ENCODE peak calls at places on chromosomes 6 and 20, in eight cellular contexts. R, Y, Q, X, M, A, S and G are unnamed samples.

GRCh38 chr6:26216886-26217713 is 129.9 kb downstream of the HFE start:
- DNase-seq in M (peak; percentile 84), Y (peak; percentile 93), A (peak; percentile 85), S (peak; percentile 90), R (peak; percentile 94), X (no peak), Q (peak; percentile 87), G (peak; percentile 86)

GRCh38 chr6:123803456-123803861 is 206 bp upstream of the NKAIN2 start:
- DNase-seq in A (peak; percentile 42), R (no peak), X (no peak), Y (no peak), M (no peak), S (no peak), Q (no peak), G (no peak)

GRCh38 chr6:96836579-96837137 is 619 bp downstream of the GPR63 start:
- DNase-seq in X (no peak), M (no peak), Q (no peak), S (no peak), Y (peak; percentile 16), A (no peak), R (no peak), G (peak; percentile 29)

GRCh38 chr6:28948782-28949486 is 25.1 kb upstream of the TRIM27 start:
- DNase-seq in Q (no peak), S (no peak), A (no peak), Y (no peak), M (no peak), X (no peak), R (no peak), G (no peak)

GRCh38 chr6:87393026-87393622 is 14.6 kb upstream of the CFAP206 start:
- DNase-seq in Q (peak; percentile 40), A (no peak), M (peak; percentile 46), Y (peak; percentile 85), X (no peak), S (no peak), R (no peak), G (peak; percentile 76)

GRCh38 chr20:48758206-48758820 is 69.5 kb downstream of the PREX1 start:
- DNase-seq in M (no peak), X (no peak), R (no peak), Y (peak; percentile 51), A (no peak), Q (no peak), S (peak; percentile 33), G (no peak)

GRCh38 chr20:37277253-37277593 is 12.2 kb upstream of the MANBAL start:
- DNase-seq in S (no peak), M (no peak), A (no peak), X (no peak), Y (no peak), Q (no peak), R (no peak), G (no peak)

GRCh38 chr6:153625089-153625488 is 414.0 kb upstream of the OPRM1 start:
- DNase-seq in X (no peak), Q (no peak), Y (peak; percentile 30), A (no peak), S (no peak), M (peak; percentile 0), R (peak; percentile 57), G (no peak)

GRCh38 chr6:109255946-109256628 is 126.2 kb downstream of the CD164 start:
- DNase-seq in Q (no peak), S (no peak), Y (peak; percentile 12), X (no peak), A (no peak), M (no peak), R (no peak), G (no peak)

GRCh38 chr20:14295238-14295637 is 42.2 kb downstream of the FLRT3 start:
- DNase-seq in M (no peak), Y (no peak), X (no peak), S (no peak), R (no peak), Q (no peak), A (no peak), G (no peak)

GRCh38 chr6:51118754-51119153 is 300.1 kb downstream of the TFAP2B start:
- DNase-seq in R (no peak), M (no peak), A (no peak), S (no peak), Q (no peak), Y (no peak), X (no peak), G (no peak)

GRCh38 chr6:110547266-110547964 is 71.0 kb upstream of the SLC22A16 start:
- DNase-seq in X (no peak), R (no peak), Q (peak; percentile 68), Y (peak; percentile 39), S (no peak), A (no peak), M (peak; percentile 69), G (peak; percentile 61)

GRCh38 chr20:36141310-36141709 is 13.2 kb upstream of the EPB41L1 start:
- DNase-seq in S (no peak), R (peak; percentile 50), X (no peak), Q (no peak), M (no peak), Y (no peak), A (no peak), G (no peak)
- TF ChIP-seq CTCF in S (no peak), R (peak; percentile 41), X (no peak), Q (no peak), M (no peak), Y (peak; percentile 14), A (no peak), G (no peak)

DNA sequence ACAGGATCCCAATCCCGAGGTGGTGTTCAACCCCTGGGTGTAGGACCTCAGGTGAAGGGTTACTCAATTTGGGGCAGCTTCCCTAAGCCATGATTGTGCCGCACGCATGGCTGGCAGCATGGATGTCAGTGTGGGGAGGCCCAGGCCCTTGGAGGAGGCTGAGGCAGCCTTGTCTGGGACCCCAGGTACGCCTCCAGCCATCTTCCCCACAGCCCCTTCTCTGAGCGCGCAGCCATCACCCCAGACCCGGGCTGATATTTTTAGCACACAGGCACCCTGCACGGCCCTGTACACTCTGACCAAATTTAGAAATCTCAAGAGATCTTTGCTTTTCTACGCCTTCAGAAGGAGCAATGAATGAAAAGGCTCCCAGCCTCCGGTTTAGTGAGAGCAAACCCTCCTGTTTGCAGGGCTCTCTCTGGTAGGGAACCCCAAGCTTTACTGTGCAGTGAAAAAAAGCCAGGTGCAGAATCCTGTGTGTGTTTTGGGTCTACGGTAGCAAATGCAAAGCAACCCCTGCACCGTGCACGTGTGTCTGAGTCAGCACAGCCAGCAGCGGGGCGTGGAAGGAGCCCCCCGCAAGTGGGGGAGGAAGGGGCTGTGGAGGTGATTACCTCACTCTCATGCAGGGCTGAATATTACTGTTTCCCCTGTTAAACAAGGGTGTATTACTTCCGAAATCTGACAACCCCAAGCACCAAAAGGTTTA is 44.3 kb downstream of the CTCFL start:
- DNase-seq in Q (no peak), A (no peak), R (peak; percentile 34), X (no peak), M (no peak), S (no peak), Y (no peak), G (no peak)
- H3K4me3 ChIP-seq in Q (no peak overlapping the region), A (no peak overlapping the region), R (no peak overlapping the region), X (no peak overlapping the region), M (no peak overlapping the region), S (no peak overlapping the region), Y (no peak overlapping the region), G (no peak overlapping the region)

GRCh38 chr6:161414800-161415199 is 140.9 kb upstream of the AGPAT4 start:
- DNase-seq in R (no peak), X (no peak), Q (no peak), M (no peak), A (no peak), S (no peak), Y (no peak), G (no peak)

GRCh38 chr6:161415302-161415855 is 141.5 kb upstream of the AGPAT4 start:
- DNase-seq in A (no peak), X (no peak), Y (peak; percentile 58), M (no peak), S (no peak), R (peak; percentile 78), Q (no peak), G (no peak)

GRCh38 chr6:161414180-161414579 is 140.3 kb upstream of the AGPAT4 start:
- DNase-seq in Y (no peak), Q (no peak), S (no peak), A (peak; percentile 62), X (no peak), M (no peak), R (no peak), G (no peak)

GRCh38 chr6:161418458-161418945 is 144.6 kb upstream of the AGPAT4 start:
- DNase-seq in Q (peak; percentile 60), S (peak; percentile 12), A (no peak), X (peak; percentile 76), Y (peak; percentile 97), R (peak; percentile 66), M (peak; percentile 79), G (peak; percentile 82)

GRCh38 chr6:161417712-161418457 is 144.0 kb upstream of the AGPAT4 start:
- DNase-seq in A (peak; percentile 69), M (peak; percentile 96), Q (no peak), R (peak; percentile 75), Y (peak; percentile 99), X (peak; percentile 76), S (no peak), G (no peak)
- TF ChIP-seq CTCF in A (no peak), M (no peak), Q (no peak), R (no peak), Y (no peak), X (no peak), S (no peak), G (no peak)

GRCh38 chr20:38308447-38308846 is 4.5 kb downstream of the BPI start:
- DNase-seq in S (no peak), M (no peak), A (no peak), R (no peak), X (no peak), Y (no peak), Q (no peak), G (no peak)
- H3K4me3 ChIP-seq in S (no peak overlapping the region), M (no peak overlapping the region), A (no peak overlapping the region), R (no peak overlapping the region), X (no peak overlapping the region), Y (no peak overlapping the region), Q (no peak overlapping the region), G (no peak overlapping the region)

DNA sequence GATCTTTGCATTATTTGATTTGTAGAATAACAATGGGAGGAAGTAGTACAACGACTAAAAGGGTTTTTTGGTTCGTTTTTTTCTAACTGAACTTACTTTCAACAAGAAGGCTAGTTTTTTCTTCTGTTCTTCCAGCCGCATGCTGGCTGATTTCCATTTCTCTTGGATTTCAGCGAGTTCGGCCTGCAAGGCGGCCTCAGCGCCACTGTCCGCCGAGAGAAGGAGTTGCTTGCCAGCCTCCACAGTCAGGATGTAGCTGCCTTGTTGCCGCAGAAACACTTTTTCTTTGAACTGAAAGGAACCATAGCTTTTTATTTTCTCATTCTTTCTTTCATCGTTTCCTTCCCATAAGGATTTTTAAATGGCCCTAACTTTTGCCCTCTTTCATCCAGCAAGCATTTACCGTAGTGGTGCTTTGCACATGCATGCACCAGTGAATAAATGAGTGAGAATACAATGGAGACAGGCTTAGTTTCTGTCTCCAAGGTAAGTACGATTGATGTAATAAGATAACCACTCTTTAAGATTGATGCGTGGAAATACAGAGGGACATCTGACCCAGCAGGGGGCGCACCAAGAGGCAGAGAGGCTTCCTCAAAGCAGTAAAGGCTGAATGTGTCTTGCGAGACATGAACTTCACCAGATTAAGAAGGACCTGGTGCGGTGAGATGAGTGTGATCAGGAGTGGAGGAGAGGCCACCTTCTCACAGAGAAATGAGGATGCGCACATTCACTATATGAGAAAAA is 398.8 kb downstream of the ESR1 start:
- DNase-seq in Y (peak; percentile 59), X (no peak), Q (no peak), M (no peak), R (peak; percentile 82), A (peak; percentile 70), S (peak; percentile 45), G (peak; percentile 30)
- TF ChIP-seq CTCF in Y (peak; percentile 75), X (peak; percentile 45), Q (peak; percentile 46), M (peak; percentile 45), R (peak; percentile 82), A (peak; percentile 36), S (peak; percentile 42), G (peak; percentile 41)